ENCODE peak calls at places on chromosomes 3 and 15, in six cellular contexts. K, H, V, O, Z and F are unnamed samples.

GRCh38 chr3:55968331-55968730 is 481.2 kb upstream of the WNT5A start:
- DNase-seq in Z (no peak), K (no peak), O (no peak), H (no peak), V (no peak), F (no peak)

GRCh38 chr3:170144437-170144843 is 37.1 kb downstream of the PHC3 start:
- DNase-seq in H (peak), K (peak), O (no peak), Z (no peak), V (no peak), F (no peak)

GRCh38 chr15:61025283-61025682 is 203.8 kb downstream of the RORA start:
- DNase-seq in O (no peak), H (no peak), V (no peak), Z (no peak), K (no peak), F (no peak)

GRCh38 chr15:57509965-57510364 is 81.7 kb upstream of the MYZAP start:
- DNase-seq in V (no peak), Z (no peak), O (no peak), H (peak), K (no peak), F (peak)

GRCh38 chr15:50636146-50636545 is 50.5 kb downstream of the TRPM7 start:
- DNase-seq in V (no peak), Z (no peak), O (no peak), K (no peak), H (no peak), F (no peak)

GRCh38 chr3:170226426-170226960 is 4.3 kb downstream of the PRKCI start:
- DNase-seq in Z (no peak), V (no peak), H (no peak), K (no peak), O (no peak), F (no peak)

GRCh38 chr15:32851619-32852416 is 134.0 kb downstream of the GREM1 start:
- DNase-seq in V (no peak), O (no peak), H (no peak), Z (no peak), K (no peak), F (no peak)

GRCh38 chr15:94164202-94164807 is 67.1 kb upstream of the MCTP2 start:
- DNase-seq in Z (peak), V (peak), O (peak), K (peak), H (peak), F (peak)

GRCh38 chr3:166560253-166560652 is 723.0 kb upstream of the BCHE start:
- DNase-seq in H (no peak), O (no peak), Z (no peak), V (no peak), K (no peak), F (no peak)

GRCh38 chr3:102733811-102734574 is 299.2 kb downstream of the ZPLD1 start:
- DNase-seq in K (no peak), Z (no peak), O (no peak), H (no peak), V (no peak), F (no peak)

GRCh38 chr3:126396536-126396935 is 1.8 kb downstream of the CFAP100 start:
- DNase-seq in K (no peak), H (no peak), V (no peak), O (no peak), Z (no peak), F (no peak)

GRCh38 chr3:134253475-134254231 is 3.0 kb upstream of the RYK start:
- DNase-seq in H (no peak), V (no peak), K (no peak), Z (no peak), O (no peak), F (peak)